ENCODE peak calls at places on chromosomes 16 and 17, in eight cellular contexts. Z, K, N, D, V, B, F and U are unnamed samples.

GRCh38 chr17:73835605-73836004 is 191.4 kb upstream of the SDK2 start:
- DNase-seq in K (no peak), D (no peak), F (no peak), B (no peak), V (no peak), Z (no peak), N (no peak), U (no peak)

GRCh38 chr16:66425651-66426050 is 1.4 kb upstream of the BEAN1 start:
- DNase-seq in K (no peak), B (no peak), V (no peak), N (no peak), Z (no peak), F (no peak), D (no peak), U (no peak)

GRCh38 chr17:66474810-66475497 is 172.5 kb downstream of the PRKCA start:
- DNase-seq in V (no peak), N (no peak), D (no peak), Z (no peak), K (no peak), B (peak; percentile 58), F (no peak), U (no peak)

GRCh38 chr16:85257483-85257882 is 145.2 kb upstream of the CIBAR2 start:
- DNase-seq in Z (no peak), N (no peak), D (no peak), B (no peak), K (no peak), F (no peak), V (no peak), U (no peak)

GRCh38 chr16:85055503-85056210 is 28.1 kb downstream of the KIAA0513 start:
- DNase-seq in F (peak; percentile 25), N (no peak), V (peak; percentile 77), K (peak; percentile 62), B (no peak), Z (peak; percentile 68), D (no peak), U (no peak)

GRCh38 chr16:86732621-86733297 is 154.4 kb downstream of the FOXL1 start:
- DNase-seq in D (no peak), B (no peak), V (no peak), Z (no peak), K (no peak), F (no peak), N (no peak), U (no peak)

GRCh38 chr17:3682033-3682432 is 13.4 kb downstream of the EMC6 start:
- DNase-seq in V (no peak), F (no peak), B (no peak), K (no peak), Z (no peak), D (no peak), N (no peak), U (no peak)

GRCh38 chr16:89749637-89750036 is 28.3 kb downstream of the ZNF276 start:
- DNase-seq in D (no peak), B (no peak), N (no peak), K (no peak), Z (no peak), F (no peak), V (no peak), U (no peak)

GRCh38 chr16:50819706-50820105 is 77.8 kb downstream of the CYLD start:
- DNase-seq in V (no peak), D (no peak), K (no peak), N (no peak), Z (no peak), B (no peak), F (no peak), U (no peak)

GRCh38 chr17:71519285-71519684 is 601.5 kb upstream of the SOX9 start:
- DNase-seq in F (no peak), D (no peak), B (no peak), V (no peak), Z (no peak), N (no peak), K (no peak), U (no peak)

GRCh38 chr16:27852116-27852515 is 211.4 kb downstream of the GSG1L start:
- DNase-seq in V (no peak), K (no peak), B (no peak), N (no peak), Z (no peak), D (no peak), F (no peak), U (no peak)

GRCh38 chr17:21285164-21286065 is 904 bp downstream of the MAP2K3 start:
- DNase-seq in F (no peak), N (no peak), Z (no peak), B (peak; percentile 29), K (no peak), D (no peak), V (no peak), U (no peak)

GRCh38 chr17:44844390-44844830 is 3.3 kb upstream of the HIGD1B start:
- DNase-seq in V (no peak), F (no peak), K (no peak), Z (no peak), D (no peak), N (no peak), B (no peak), U (no peak)

GRCh38 chr17:14301761-14302401 is 1.0 kb downstream of the HS3ST3B1 start:
- DNase-seq in N (peak; percentile 24), Z (peak; percentile 36), D (no peak), K (peak; percentile 34), F (peak; percentile 21), B (no peak), V (no peak), U (no peak)

GRCh38 chr17:3935140-3935542 is 18.9 kb upstream of the P2RX1 start:
- DNase-seq in D (no peak), V (no peak), B (peak; percentile 91), F (no peak), N (peak; percentile 57), Z (no peak), K (no peak), U (no peak)

GRCh38 chr16:66324785-66325184 is 41.7 kb upstream of the CDH5 start:
- DNase-seq in V (no peak), B (peak; percentile 38), Z (no peak), D (no peak), F (no peak), N (no peak), K (no peak), U (no peak)

GRCh38 chr17:44119062-44119461 is 4.4 kb downstream of the HDAC5 start:
- DNase-seq in N (no peak), B (no peak), K (no peak), V (no peak), F (no peak), D (no peak), Z (no peak), U (no peak)

GRCh38 chr16:89602273-89602951 is 11.0 kb upstream of the DPEP1 start:
- DNase-seq in N (no peak), D (peak; percentile 84), V (no peak), B (peak; percentile 2), F (peak; percentile 24), Z (peak; percentile 30), K (peak; percentile 22), U (peak; percentile 79)

GRCh38 chr16:852451-853185 is 52.1 kb upstream of the GNG13 start:
- DNase-seq in D (no peak), B (no peak), Z (no peak), F (no peak), V (no peak), K (no peak), N (no peak), U (no peak)

GRCh38 chr17:34997355-34997862 is 17.1 kb downstream of the LIG3 start:
- DNase-seq in N (no peak), V (no peak), K (no peak), F (no peak), B (no peak), Z (no peak), D (peak; percentile 36), U (no peak)

GRCh38 chr17:74442670-74443515 is 11.0 kb downstream of the GPRC5C start:
- DNase-seq in N (peak; percentile 65), B (peak; percentile 78), F (no peak), Z (no peak), D (no peak), K (no peak), V (no peak), U (no peak)

GRCh38 chr16:68356249-68356918 is 45.6 kb downstream of the PRMT7 start:
- DNase-seq in K (peak; percentile 41), V (peak; percentile 77), F (peak; percentile 34), N (no peak), Z (peak; percentile 64), D (no peak), B (no peak), U (no peak)

GRCh38 chr17:67171560-67171959 is 73.4 kb downstream of the HELZ start:
- DNase-seq in F (no peak), D (no peak), K (no peak), Z (no peak), B (no peak), V (peak; percentile 72), N (no peak), U (no peak)

GRCh38 chr17:10772425-10773380 is 31.2 kb downstream of the TMEM238L start:
- DNase-seq in B (no peak), N (no peak), F (no peak), Z (no peak), V (no peak), K (no peak), D (no peak), U (no peak)

GRCh38 chr16:51880776-51881175 is 666.2 kb downstream of the TOX3 start:
- DNase-seq in N (no peak), K (no peak), F (no peak), D (peak; percentile 28), V (no peak), Z (no peak), B (no peak), U (peak; percentile 59)

GRCh38 chr16:88141580-88141979 is 190.3 kb downstream of the BANP start:
- DNase-seq in F (no peak), V (no peak), N (no peak), B (no peak), Z (no peak), K (no peak), D (no peak), U (no peak)

GRCh38 chr17:81045590-81046095 is 10.7 kb downstream of the BAIAP2 start:
- DNase-seq in V (no peak), N (no peak), K (no peak), B (no peak), D (no peak), Z (no peak), F (no peak), U (no peak)

GRCh38 chr17:77749316-77749715 is 209.2 kb upstream of the TNRC6C start:
- DNase-seq in D (no peak), K (no peak), B (no peak), Z (no peak), V (no peak), N (no peak), F (no peak), U (no peak)

GRCh38 chr16:75250809-75251279 is 580 bp downstream of the BCAR1 start:
- DNase-seq in B (no peak), Z (no peak), N (peak; percentile 64), K (no peak), D (no peak), V (no peak), F (no peak), U (no peak)

GRCh38 chr17:65489413-65490170 is 71.9 kb downstream of the AXIN2 start:
- DNase-seq in D (no peak), K (no peak), Z (no peak), N (no peak), V (no peak), B (no peak), F (no peak), U (no peak)

GRCh38 chr16:4982056-4982867 is 24.1 kb downstream of the SEC14L5 start:
- DNase-seq in F (no peak), B (no peak), N (no peak), Z (no peak), K (no peak), D (no peak), V (no peak), U (no peak)